ENCODE peak calls at places on chromosomes 16 and 17, in four cellular contexts. M is amniotic stem cell, Z is AG09309, N is HAP-1. V is an unnamed sample.
A peak's percentile ranks its signal among the peaks of the same experiment; 100 is the strongest.

GRCh38 chr17:79686476-79686875 is 44.3 kb upstream of the ENPP7 start:
- DNase-seq in M (no peak), Z (no peak), N (no peak), V (no peak)

GRCh38 chr16:89498839-89499238 is 8.5 kb upstream of the ANKRD11 start:
- DNase-seq in M (no peak), Z (no peak), N (no peak), V (no peak)

GRCh38 chr16:52557236-52557635 is 10.3 kb upstream of the TOX3 start:
- DNase-seq in M (no peak), Z (no peak), N (no peak), V (peak; percentile 65)

GRCh38 chr17:75182319-75182568 is 515 bp downstream of the SUMO2 start:
- DNase-seq in M (no peak), Z (no peak), N (no peak), V (no peak)

GRCh38 chr17:40836020-40836419 is 13.6 kb upstream of the KRT10 start:
- DNase-seq in M (no peak), Z (no peak), N (no peak), V (no peak)

GRCh38 chr16:68235882-68236803 is at the start of gene ESRP2:
- DNase-seq in M (no peak), Z (no peak), N (no peak), V (peak; percentile 95)

GRCh38 chr16:59859606-59860402 is 1125.7 kb upstream of the GOT2 start:
- DNase-seq in M (no peak), Z (peak; percentile 2), N (no peak), V (no peak)

GRCh38 chr17:1267471-1267947 is 2.7 kb upstream of the BHLHA9 start:
- DNase-seq in M (no peak), Z (no peak), N (no peak), V (no peak)

GRCh38 chr17:50817838-50818237 is 17.5 kb upstream of the WFIKKN2 start:
- DNase-seq in M (no peak), Z (no peak), N (no peak), V (no peak)

GRCh38 chr16:17474572-17474971 is 3.8 kb upstream of the XYLT1 start:
- DNase-seq in M (no peak), Z (no peak), N (no peak), V (no peak)

GRCh38 chr16:21101631-21102420 is 48.8 kb downstream of the DNAH3 start:
- DNase-seq in M (no peak), Z (no peak), N (no peak), V (peak; percentile 46)

GRCh38 chr17:60280673-60281072 is 111.3 kb downstream of the USP32 start:
- DNase-seq in M (no peak), Z (no peak), N (no peak), V (no peak)

GRCh38 chr17:7356072-7356549 is 1.2 kb downstream of the TMEM95 start:
- DNase-seq in M (no peak), Z (no peak), N (peak; percentile 80), V (peak; percentile 90)

GRCh38 chr16:47983999-47984580 is 171.7 kb downstream of the ABCC12 start:
- DNase-seq in M (no peak), Z (no peak), N (no peak), V (no peak)

GRCh38 chr16:15607700-15608396 is 35.1 kb downstream of the MARF1 start:
- DNase-seq in M (no peak), Z (no peak), N (no peak), V (no peak)

GRCh38 chr17:79814966-79815835 is 18.3 kb upstream of the CBX8 start:
- DNase-seq in M (no peak), Z (no peak), N (no peak), V (peak; percentile 74)

GRCh38 chr16:1645914-1646525 is 32.1 kb upstream of the JPT2 start:
- DNase-seq in M (no peak), Z (no peak), N (no peak), V (peak; percentile 44)

GRCh38 chr16:65572156-65572555 is 450.3 kb upstream of the CDH11 start:
- DNase-seq in M (peak; percentile 38), Z (peak; percentile 67), N (no peak), V (no peak)

GRCh38 chr16:50747206-50747956 is 5.5 kb downstream of the CYLD start:
- DNase-seq in M (no peak), Z (no peak), N (no peak), V (no peak)

GRCh38 chr16:71929048-71929447 is 33.7 kb downstream of the IST1 start:
- DNase-seq in M (peak; percentile 44), Z (peak; percentile 39), N (no peak), V (peak; percentile 37)

GRCh38 chr17:80064696-80065095 is 28.3 kb downstream of the CCDC40 start:
- DNase-seq in M (no peak), Z (no peak), N (no peak), V (no peak)

GRCh38 chr16:69326172-69326873 is 4.1 kb downstream of the PDF start:
- DNase-seq in M (no peak), Z (no peak), N (no peak), V (peak; percentile 70)

GRCh38 chr16:85057212-85057889 is 29.8 kb downstream of the KIAA0513 start:
- DNase-seq in M (no peak), Z (no peak), N (no peak), V (peak; percentile 40)

GRCh38 chr16:71426069-71426879 is 15.6 kb downstream of the TLE7 start:
- DNase-seq in M (peak; percentile 21), Z (peak; percentile 28), N (peak; percentile 72), V (peak; percentile 81)

GRCh38 chr16:84132527-84133285 is 12.3 kb downstream of the HSDL1 start:
- DNase-seq in M (no peak), Z (no peak), N (no peak), V (no peak)

GRCh38 chr17:35046740-35047283 is 16.7 kb downstream of the RFFL start:
- DNase-seq in M (no peak), Z (no peak), N (peak; percentile 41), V (no peak)

GRCh38 chr17:71464241-71464640 is 656.6 kb upstream of the SOX9 start:
- DNase-seq in M (no peak), Z (no peak), N (no peak), V (no peak)

GRCh38 chr16:25051446-25052160 is 36.4 kb upstream of the ARHGAP17 start:
- DNase-seq in M (no peak), Z (no peak), N (no peak), V (no peak)

GRCh38 chr16:3823427-3823826 is 57.1 kb downstream of the CREBBP start:
- DNase-seq in M (no peak), Z (no peak), N (no peak), V (no peak)

GRCh38 chr16:58836427-58836826 is 102.3 kb upstream of the GOT2 start:
- DNase-seq in M (no peak), Z (no peak), N (no peak), V (no peak)

GRCh38 chr16:86575754-86576557 is 2.4 kb upstream of the FOXL1 start:
- DNase-seq in M (no peak), Z (peak; percentile 84), N (peak; percentile 79), V (peak; percentile 87)

GRCh38 chr17:40542562-40543411 is 22.5 kb downstream of the CCR7 start:
- DNase-seq in M (no peak), Z (peak; percentile 84), N (no peak), V (peak; percentile 86)

GRCh38 chr16:57507414-57508083 is 21.3 kb upstream of the DOK4 start:
- DNase-seq in M (no peak), Z (no peak), N (no peak), V (peak; percentile 34)

GRCh38 chr17:80791758-80792284 is 199.8 kb upstream of the CHMP6 start:
- DNase-seq in M (peak; percentile 89), Z (peak; percentile 76), N (no peak), V (peak; percentile 86)

GRCh38 chr17:42832934-42833770 is at the start of gene PSME3:
- DNase-seq in M (peak; percentile 88), Z (no peak), N (peak; percentile 92), V (peak; percentile 93)

GRCh38 chr17:75489511-75489955 is 25.8 kb downstream of the CASKIN2 start:
- DNase-seq in M (no peak), Z (no peak), N (no peak), V (no peak)

GRCh38 chr16:68231384-68232136 is 4.4 kb downstream of the ESRP2 start:
- DNase-seq in M (no peak), Z (no peak), N (no peak), V (no peak)

V was measured in hepatocyte.